ENCODE peak calls at places on chromosomes 12 and 14, in five cellular contexts. S is GM03348, F is ELR, E is AG10803, K is stromal cell of bone marrow. X is an unnamed sample.

GRCh38 chr12:110002691-110003515 is 3.7 kb downstream of the ANKRD13A start:
- DNase-seq in F (no peak), S (peak; percentile 43), E (peak; percentile 69), K (no peak), X (no peak)

GRCh38 chr14:50599700-50600444 is 39.9 kb downstream of the ATL1 start:
- DNase-seq in E (peak; percentile 57), F (peak; percentile 65), S (peak; percentile 44), K (peak; percentile 27), X (no peak)

GRCh38 chr14:32372154-32372553 is 43.1 kb downstream of the AKAP6 start:
- DNase-seq in K (peak; percentile 96), F (peak; percentile 90), S (peak; percentile 78), E (peak; percentile 96), X (no peak)

GRCh38 chr14:32896979-32897723 is 41.5 kb upstream of the NPAS3 start:
- DNase-seq in E (peak; percentile 22), S (peak; percentile 25), F (peak; percentile 43), K (peak; percentile 24), X (no peak)

GRCh38 chr14:96215845-96216244 is 11.2 kb downstream of the BDKRB2 start:
- DNase-seq in K (no peak), F (no peak), S (no peak), E (no peak), X (peak; percentile 55)

GRCh38 chr12:48882972-48883304 is 17.3 kb upstream of the RND1 start:
- DNase-seq in F (no peak), S (no peak), K (no peak), E (no peak), X (no peak)

GRCh38 chr12:97760601-97761000 is 298.0 kb downstream of the RMST start:
- DNase-seq in S (no peak), E (no peak), K (no peak), F (no peak), X (no peak)

GRCh38 chr14:97290065-97290464 is 492.9 kb downstream of the VRK1 start:
- DNase-seq in K (no peak), S (no peak), E (no peak), F (no peak), X (no peak)

GRCh38 chr14:48936881-48937280 is 649.3 kb downstream of the RPS29 start:
- DNase-seq in E (no peak), F (no peak), K (no peak), S (no peak), X (no peak)

GRCh38 chr12:104695453-104696148 is 238.9 kb downstream of the CHST11 start:
- DNase-seq in E (peak; percentile 74), S (peak; percentile 27), F (peak; percentile 53), K (peak; percentile 69), X (no peak)

GRCh38 chr14:64841772-64842490 is 37.8 kb downstream of the SPTB start:
- DNase-seq in S (no peak), K (no peak), F (no peak), E (peak; percentile 31), X (no peak)

GRCh38 chr12:118355838-118356237 is 16.9 kb downstream of the TAOK3 start:
- DNase-seq in S (peak; percentile 12), K (no peak), E (peak; percentile 38), F (no peak), X (no peak)

GRCh38 chr12:31362115-31362758 is 36.3 kb upstream of the SINHCAF start:
- DNase-seq in F (no peak), S (no peak), K (no peak), E (no peak), X (no peak)

GRCh38 chr12:43835264-43835655 is 621 bp upstream of the TMEM117 start:
- DNase-seq in F (no peak), E (no peak), S (no peak), K (no peak), X (no peak)

GRCh38 chr14:77037886-77038511 is 9.5 kb upstream of the IRF2BPL start:
- DNase-seq in E (no peak), K (no peak), F (peak; percentile 77), S (no peak), X (no peak)

GRCh38 chr14:75769047-75769685 is 108.1 kb downstream of the TTLL5 start:
- DNase-seq in S (peak; percentile 6), F (peak; percentile 6), K (peak; percentile 38), E (peak; percentile 15), X (no peak)

GRCh38 chr14:39085933-39086332 is 17.1 kb downstream of the SEC23A start:
- DNase-seq in K (no peak), F (no peak), E (peak; percentile 5), S (no peak), X (no peak)

GRCh38 chr14:106872619-106873446 is 1346.5 kb downstream of the TMEM121 start:
- DNase-seq in F (peak; percentile 8), K (no peak), E (no peak), S (no peak), X (no peak)

GRCh38 chr12:2083008-2083407 is 30.2 kb downstream of the CACNA1C start:
- DNase-seq in K (no peak), S (no peak), E (peak; percentile 64), F (no peak), X (no peak)

GRCh38 chr14:99128185-99128584 is 143.8 kb downstream of the BCL11B start:
- DNase-seq in S (no peak), K (no peak), E (no peak), F (no peak), X (no peak)

GRCh38 chr12:56928262-56928661 is 5.9 kb downstream of the SDR9C7 start:
- DNase-seq in F (no peak), S (no peak), K (no peak), E (peak; percentile 33), X (no peak)

GRCh38 chr12:94282675-94283074 is 134.3 kb downstream of the PLXNC1 start:
- DNase-seq in E (no peak), S (no peak), K (no peak), F (no peak), X (no peak)

GRCh38 chr14:101225116-101225728 is 321.7 kb upstream of the RTL1 start:
- DNase-seq in E (no peak), S (no peak), K (no peak), F (no peak), X (no peak)

GRCh38 chr12:4579305-4580097 is 17.5 kb downstream of the DYRK4 start:
- DNase-seq in S (no peak), E (peak; percentile 18), K (no peak), F (peak; percentile 34), X (no peak)

GRCh38 chr14:52241102-52241793 is 26.2 kb upstream of the PTGDR start:
- DNase-seq in F (peak; percentile 79), S (peak; percentile 63), K (peak; percentile 68), E (peak; percentile 74), X (no peak)

GRCh38 chr14:98945611-98946570 is 326.1 kb downstream of the BCL11B start:
- DNase-seq in E (no peak), K (no peak), S (no peak), F (no peak), X (no peak)

GRCh38 chr14:21201732-21202462 is 46.0 kb upstream of the OR5AU1 start:
- DNase-seq in S (peak; percentile 16), K (no peak), E (peak; percentile 29), F (no peak), X (no peak)

GRCh38 chr12:108772247-108772646 is 40.9 kb upstream of the CORO1C start:
- DNase-seq in S (no peak), K (no peak), F (no peak), E (no peak), X (peak; percentile 44)

GRCh38 chr12:107501681-107502080 is 183.9 kb upstream of the PWP1 start:
- DNase-seq in E (no peak), F (no peak), K (no peak), S (no peak), X (no peak)

GRCh38 chr14:63996575-63997220 is 143.9 kb downstream of the SYNE2 start:
- DNase-seq in S (no peak), K (no peak), F (peak; percentile 72), E (peak; percentile 11), X (no peak)

X was measured in breast epithelium.